ENCODE peak calls at places on chromosomes 1 and 21, in four cellular contexts. T is GM12891, K is HL-60, P is prostate gland. M is an unnamed sample.

GRCh38 chr21:31218830-31219608 is 125.0 kb downstream of the TIAM1 start:
- DNase-seq in K (no peak), P (peak), T (no peak), M (no peak)

GRCh38 chr1:4371849-4372248 is 282.6 kb upstream of the AJAP1 start:
- DNase-seq in T (no peak), P (no peak), K (no peak), M (no peak)

GRCh38 chr1:1040004-1040991 is 20.4 kb downstream of the AGRN start:
- DNase-seq in T (peak), K (peak), P (peak), M (peak)

GRCh38 chr1:197845886-197846285 is 56.5 kb upstream of the C1orf53 start:
- DNase-seq in T (no peak), P (no peak), K (no peak), M (no peak)

GRCh38 chr1:200973937-200974657 is 49.4 kb downstream of the KIF21B start:
- DNase-seq in P (no peak), T (no peak), K (no peak), M (no peak)

GRCh38 chr1:232393010-232393833 is 236.7 kb downstream of the SIPA1L2 start:
- DNase-seq in K (no peak), T (no peak), P (no peak), M (no peak)

GRCh38 chr1:28896609-28896986 is 17.8 kb upstream of the EPB41 start:
- DNase-seq in K (no peak), T (no peak), P (no peak), M (no peak)

GRCh38 chr1:28031173-28031572 is 57.2 kb downstream of the EYA3 start:
- DNase-seq in P (no peak), T (no peak), K (no peak), M (no peak)

GRCh38 chr1:159068877-159069276 is 7.7 kb downstream of the AIM2 start:
- DNase-seq in T (no peak), K (no peak), P (no peak), M (peak)

GRCh38 chr1:99777752-99778151 is 11.3 kb upstream of the FRRS1 start:
- DNase-seq in P (no peak), K (no peak), T (no peak), M (no peak)

GRCh38 chr1:155981266-155982088 is 3.1 kb upstream of the ARHGEF2 start:
- DNase-seq in T (no peak), K (peak), P (no peak), M (no peak)

GRCh38 chr1:225845633-225846259 is 35.8 kb downstream of the EPHX1 start:
- DNase-seq in P (peak), K (peak), T (peak), M (peak)

GRCh38 chr21:41481191-41481590 is 26.8 kb downstream of the TMPRSS2 start:
- DNase-seq in T (no peak), K (no peak), P (no peak), M (no peak)

GRCh38 chr1:64955093-64956066 is 11.0 kb downstream of the JAK1 start:
- DNase-seq in K (no peak), P (peak), T (no peak), M (peak)

GRCh38 chr1:106984801-106985200 is 71.7 kb upstream of the PRMT6 start:
- DNase-seq in K (no peak), P (no peak), T (no peak), M (no peak)

GRCh38 chr1:54403808-54404261 is 2.4 kb downstream of the SSBP3 start:
- DNase-seq in P (no peak), K (peak), T (no peak), M (no peak)

GRCh38 chr1:157107702-157108101 is 8.1 kb upstream of the ETV3L start:
- DNase-seq in T (no peak), K (no peak), P (no peak), M (no peak)

GRCh38 chr1:1894354-1895049 is 3.6 kb upstream of the GNB1 start:
- DNase-seq in T (no peak), K (no peak), P (peak), M (peak)

GRCh38 chr21:14917762-14918161 is 147.0 kb downstream of the NRIP1 start:
- DNase-seq in K (no peak), P (no peak), T (no peak), M (no peak)

GRCh38 chr1:219660666-219661463 is 48.0 kb upstream of the ZC3H11B start:
- DNase-seq in P (peak), T (no peak), K (peak), M (no peak)

GRCh38 chr1:20496241-20496661 is 10.2 kb upstream of the CAMK2N1 start:
- DNase-seq in P (no peak), K (no peak), T (no peak), M (no peak)
- TF ChIP-seq POLR2AphosphoS5 in P (no peak), K (no peak), T (no peak), M (no peak)

DNA sequence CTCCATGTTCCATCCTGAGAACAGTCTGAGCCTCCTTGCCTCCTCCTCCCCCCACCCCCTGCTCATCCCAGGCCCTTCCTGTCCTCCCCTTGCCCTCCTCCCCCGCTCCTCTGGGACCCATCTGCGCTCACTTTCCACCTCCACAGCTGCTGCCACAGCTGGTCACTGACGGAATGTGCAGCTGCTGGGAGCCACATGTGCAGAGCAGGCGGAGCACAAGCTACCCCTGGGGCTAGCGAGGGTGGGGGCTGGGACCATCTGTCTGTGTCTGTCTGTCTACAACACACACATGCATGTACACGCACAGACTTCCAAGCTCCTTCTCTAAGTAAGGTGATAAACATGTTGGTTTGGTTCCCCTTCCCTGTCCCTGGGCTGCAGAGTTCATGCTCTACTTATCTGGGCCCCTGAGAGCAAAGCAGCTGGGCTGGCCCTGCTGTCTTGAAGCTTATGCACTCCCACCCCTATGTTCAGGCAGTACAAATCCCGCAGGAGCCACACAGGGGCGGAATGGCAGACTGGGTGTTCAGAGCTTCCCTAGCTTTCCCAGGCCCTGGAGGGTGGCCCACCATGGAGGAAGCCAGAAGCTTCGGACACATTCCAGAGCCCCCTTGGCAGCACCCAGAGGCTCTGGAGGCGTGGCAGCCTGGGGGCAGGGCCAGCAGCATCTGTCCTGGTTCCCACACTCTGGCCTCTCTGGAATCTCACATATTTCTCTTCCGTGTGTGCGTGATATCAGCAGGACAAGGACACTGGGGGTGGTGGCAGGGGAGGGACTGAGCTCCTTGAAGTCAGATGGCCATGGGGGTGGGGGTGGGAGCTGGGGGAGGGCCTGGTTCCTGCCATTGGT is 7.0 kb upstream of the HEYL start:
- DNase-seq in P (no peak), T (no peak), K (no peak), M (peak)
- TF ChIP-seq POLR2AphosphoS5 in P (no peak), T (no peak), K (no peak), M (peak)

GRCh38 chr1:205775015-205775716 is at the start of gene RAB29:
- DNase-seq in P (peak), K (peak), T (peak), M (peak)
- TF ChIP-seq POLR2AphosphoS5 in P (peak), K (no peak), T (no peak), M (peak)

GRCh38 chr1:10890391-10891073 is 94.1 kb upstream of the CASZ1 start:
- DNase-seq in T (no peak), P (no peak), K (no peak), M (no peak)
- TF ChIP-seq POLR2AphosphoS5 in T (no peak), P (peak), K (no peak), M (no peak)